ENCODE peak calls at places on chromosomes 5 and 9, in four cellular contexts. H, M, I and Z are unnamed samples.

GRCh38 chr9:132597073-132597775 is 14.8 kb downstream of the BARHL1 start:
- ATAC-seq in H (no peak), M (no peak), I (no peak), Z (no peak)

GRCh38 chr9:127817881-127818434 is 15.3 kb downstream of the FPGS start:
- ATAC-seq in H (no peak), M (no peak), I (no peak), Z (no peak)

GRCh38 chr5:37662362-37662761 is 177.5 kb downstream of the GDNF start:
- ATAC-seq in H (no peak), M (no peak), I (no peak), Z (no peak)

GRCh38 chr9:109274768-109275596 is 45.9 kb downstream of the EPB41L4B start:
- ATAC-seq in H (no peak), M (no peak), I (no peak), Z (no peak)

GRCh38 chr5:110925398-110925797 is 146.1 kb upstream of the TSLP start:
- ATAC-seq in H (no peak), M (no peak), I (no peak), Z (no peak)

GRCh38 chr5:174166231-174167079 is 120.9 kb downstream of the NSG2 start:
- ATAC-seq in H (no peak), M (no peak), I (no peak), Z (no peak)

GRCh38 chr9:69542942-69543704 is 129.0 kb downstream of the APBA1 start:
- ATAC-seq in H (no peak), M (no peak), I (no peak), Z (no peak)

GRCh38 chr9:134682026-134682425 is 40.4 kb downstream of the COL5A1 start:
- ATAC-seq in H (peak), M (no peak), I (no peak), Z (no peak)

GRCh38 chr5:96282020-96282419 is 151.0 kb downstream of the PCSK1 start:
- ATAC-seq in H (no peak), M (no peak), I (no peak), Z (no peak)

GRCh38 chr9:121073038-121073437 is 1.7 kb upstream of the CNTRL start:
- ATAC-seq in H (no peak), M (no peak), I (no peak), Z (peak)

GRCh38 chr5:7894860-7895259 is 25.9 kb downstream of the MTRR start:
- ATAC-seq in H (no peak), M (no peak), I (no peak), Z (no peak)

GRCh38 chr9:73237140-73237539 is 85.5 kb downstream of the ANXA1 start:
- ATAC-seq in H (no peak), M (no peak), I (no peak), Z (no peak)

GRCh38 chr5:124575731-124576130 is 170.7 kb downstream of the ZNF608 start:
- ATAC-seq in H (no peak), M (no peak), I (no peak), Z (no peak)
- H3K27ac ChIP-seq in H (no peak), M (peak), I (no peak), Z (no peak)

GRCh38 chr5:32522429-32523143 is 62.8 kb upstream of the SUB1 start:
- ATAC-seq in H (no peak), M (no peak), I (peak), Z (peak)
- TF ChIP-seq POLR2AphosphoS5 in H (no peak), M (no peak), I (no peak), Z (no peak)

GRCh38 chr5:169629847-169630548 is 7.1 kb upstream of the DOCK2 start:
- ATAC-seq in H (no peak), M (no peak), I (no peak), Z (no peak)

GRCh38 chr5:169626779-169627178 is 10.3 kb upstream of the DOCK2 start:
- ATAC-seq in H (no peak), M (peak), I (no peak), Z (no peak)

GRCh38 chr5:169631360-169631759 is 5.7 kb upstream of the DOCK2 start:
- ATAC-seq in H (no peak), M (no peak), I (no peak), Z (no peak)

GRCh38 chr5:169628891-169629290 is 8.2 kb upstream of the DOCK2 start:
- ATAC-seq in H (no peak), M (no peak), I (no peak), Z (no peak)

DNA sequence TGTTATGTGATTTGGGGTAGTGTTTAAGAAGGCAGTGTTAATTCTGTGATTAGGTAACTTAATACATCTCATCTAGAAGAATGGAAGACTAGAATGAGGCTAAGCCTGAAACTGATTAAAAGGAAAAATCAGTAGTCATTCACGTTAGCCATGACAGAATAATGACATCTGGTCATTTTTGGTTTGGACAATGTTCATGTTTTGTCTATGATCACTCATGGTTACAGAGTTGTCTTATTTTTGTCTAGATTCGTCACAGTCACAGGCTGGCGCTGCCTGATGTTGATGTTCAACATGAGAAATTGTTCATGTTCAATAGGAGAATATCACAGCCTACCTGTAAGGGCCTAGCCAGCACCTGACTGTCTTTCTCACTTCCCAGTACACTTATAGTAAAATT is 9.5 kb upstream of the DOCK2 start:
- ATAC-seq in H (no peak), M (no peak), I (no peak), Z (no peak)
- H3K27ac ChIP-seq in H (no peak), M (no peak), I (no peak), Z (no peak)

DNA sequence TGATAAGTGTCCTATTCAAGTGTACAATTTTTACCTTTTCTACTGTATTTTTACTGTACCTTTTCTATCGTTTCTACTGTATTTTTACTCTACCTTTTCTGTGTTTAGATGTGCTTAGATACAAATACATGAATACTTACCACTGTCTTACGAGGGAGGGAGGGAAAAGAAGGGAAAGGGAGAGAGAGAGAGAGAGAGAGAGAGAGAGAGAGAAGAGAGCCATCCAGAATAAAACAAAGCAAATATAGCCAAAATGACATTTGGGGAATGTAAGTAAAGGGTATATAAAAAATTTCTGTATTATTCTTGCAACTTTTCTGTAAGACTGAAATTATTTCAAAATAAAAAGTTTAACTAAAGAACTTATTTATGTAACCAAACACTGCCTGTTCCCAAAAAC is 121.2 kb downstream of the HOMER1 start:
- ATAC-seq in H (no peak), M (no peak), I (no peak), Z (no peak)
- TF ChIP-seq POLR2AphosphoS5 in H (no peak), M (no peak), I (no peak), Z (no peak)